ENCODE peak calls at places on chromosomes 3 and 15, in four cellular contexts. One of them, this sample, is unnamed.
A peak's percentile ranks its signal among the peaks of the same experiment; 100 is the strongest.

GRCh38 chr15:71103102-71103676 is 12.1 kb upstream of the THSD4 start:
- DNase-seq in NCI-H748 treated with DMSO at 0.1 percent for 48 hours: no peak
- DNase-seq in stimulated activated CD4-positive, alpha-beta T cell treated with anti-CD3 and anti-CD28 coated beads, Interleukin-1b, Interleukin-23, amount 100 ng/mL, for 24 hours: no peak
- DNase-seq in uterus: no peak
- DNase-seq in this sample: no peak

GRCh38 chr3:80232760-80233159 is 465.0 kb upstream of the ROBO1 start:
- DNase-seq in NCI-H748 treated with DMSO at 0.1 percent for 48 hours: no peak
- DNase-seq in stimulated activated CD4-positive, alpha-beta T cell treated with anti-CD3 and anti-CD28 coated beads, Interleukin-1b, Interleukin-23, amount 100 ng/mL, for 24 hours: no peak
- DNase-seq in uterus: no peak
- DNase-seq in this sample: no peak

GRCh38 chr3:81790117-81790516 is 28.7 kb upstream of the GBE1 start:
- DNase-seq in NCI-H748 treated with DMSO at 0.1 percent for 48 hours: no peak
- DNase-seq in stimulated activated CD4-positive, alpha-beta T cell treated with anti-CD3 and anti-CD28 coated beads, Interleukin-1b, Interleukin-23, amount 100 ng/mL, for 24 hours: no peak
- DNase-seq in uterus: no peak
- DNase-seq in this sample: no peak

GRCh38 chr3:14413381-14414071 is 11.1 kb downstream of the SLC6A6 start:
- DNase-seq in NCI-H748 treated with DMSO at 0.1 percent for 48 hours: no peak
- DNase-seq in stimulated activated CD4-positive, alpha-beta T cell treated with anti-CD3 and anti-CD28 coated beads, Interleukin-1b, Interleukin-23, amount 100 ng/mL, for 24 hours: no peak
- DNase-seq in uterus: no peak
- DNase-seq in this sample: no peak

GRCh38 chr3:50213383-50213782 is 8.3 kb downstream of the SLC38A3 start:
- DNase-seq in NCI-H748 treated with DMSO at 0.1 percent for 48 hours: no peak
- DNase-seq in stimulated activated CD4-positive, alpha-beta T cell treated with anti-CD3 and anti-CD28 coated beads, Interleukin-1b, Interleukin-23, amount 100 ng/mL, for 24 hours: no peak
- DNase-seq in uterus: no peak
- DNase-seq in this sample: no peak

GRCh38 chr3:192824313-192824712 is 93.3 kb downstream of the MB21D2 start:
- DNase-seq in NCI-H748 treated with DMSO at 0.1 percent for 48 hours: no peak
- DNase-seq in stimulated activated CD4-positive, alpha-beta T cell treated with anti-CD3 and anti-CD28 coated beads, Interleukin-1b, Interleukin-23, amount 100 ng/mL, for 24 hours: no peak
- DNase-seq in uterus: no peak
- DNase-seq in this sample: no peak

GRCh38 chr15:56532766-56533455 is 68.0 kb upstream of the MNS1 start:
- DNase-seq in NCI-H748 treated with DMSO at 0.1 percent for 48 hours: no peak
- DNase-seq in stimulated activated CD4-positive, alpha-beta T cell treated with anti-CD3 and anti-CD28 coated beads, Interleukin-1b, Interleukin-23, amount 100 ng/mL, for 24 hours: no peak
- DNase-seq in uterus: no peak
- DNase-seq in this sample: no peak

GRCh38 chr15:70817266-70817665 is 36.7 kb downstream of the LARP6 start:
- DNase-seq in NCI-H748 treated with DMSO at 0.1 percent for 48 hours: no peak
- DNase-seq in stimulated activated CD4-positive, alpha-beta T cell treated with anti-CD3 and anti-CD28 coated beads, Interleukin-1b, Interleukin-23, amount 100 ng/mL, for 24 hours: no peak
- DNase-seq in uterus: no peak
- DNase-seq in this sample: no peak

GRCh38 chr3:61250784-61251173 is 473 bp downstream of the FHIT start:
- DNase-seq in NCI-H748 treated with DMSO at 0.1 percent for 48 hours: no peak
- DNase-seq in stimulated activated CD4-positive, alpha-beta T cell treated with anti-CD3 and anti-CD28 coated beads, Interleukin-1b, Interleukin-23, amount 100 ng/mL, for 24 hours: no peak
- DNase-seq in uterus: peak; percentile 28
- DNase-seq in this sample: peak; percentile 1

GRCh38 chr3:88033806-88034205 is 25.0 kb downstream of the CGGBP1 start:
- DNase-seq in NCI-H748 treated with DMSO at 0.1 percent for 48 hours: no peak
- DNase-seq in stimulated activated CD4-positive, alpha-beta T cell treated with anti-CD3 and anti-CD28 coated beads, Interleukin-1b, Interleukin-23, amount 100 ng/mL, for 24 hours: no peak
- DNase-seq in uterus: no peak
- DNase-seq in this sample: no peak

GRCh38 chr15:60563539-60564404 is 84.8 kb upstream of the ICE2 start:
- DNase-seq in NCI-H748 treated with DMSO at 0.1 percent for 48 hours: no peak
- DNase-seq in stimulated activated CD4-positive, alpha-beta T cell treated with anti-CD3 and anti-CD28 coated beads, Interleukin-1b, Interleukin-23, amount 100 ng/mL, for 24 hours: no peak
- DNase-seq in uterus: no peak
- DNase-seq in this sample: no peak

GRCh38 chr3:51675201-51675611 is 4.2 kb downstream of the TEX264 start:
- DNase-seq in NCI-H748 treated with DMSO at 0.1 percent for 48 hours: no peak
- DNase-seq in stimulated activated CD4-positive, alpha-beta T cell treated with anti-CD3 and anti-CD28 coated beads, Interleukin-1b, Interleukin-23, amount 100 ng/mL, for 24 hours: no peak
- DNase-seq in uterus: no peak
- DNase-seq in this sample: peak; percentile 27

GRCh38 chr15:27219636-27220035 is 248.7 kb downstream of the GABRG3 start:
- DNase-seq in NCI-H748 treated with DMSO at 0.1 percent for 48 hours: no peak
- DNase-seq in stimulated activated CD4-positive, alpha-beta T cell treated with anti-CD3 and anti-CD28 coated beads, Interleukin-1b, Interleukin-23, amount 100 ng/mL, for 24 hours: no peak
- DNase-seq in uterus: no peak
- DNase-seq in this sample: no peak

GRCh38 chr15:87099916-87100315 is 1020.2 kb downstream of the AGBL1 start:
- DNase-seq in NCI-H748 treated with DMSO at 0.1 percent for 48 hours: no peak
- DNase-seq in stimulated activated CD4-positive, alpha-beta T cell treated with anti-CD3 and anti-CD28 coated beads, Interleukin-1b, Interleukin-23, amount 100 ng/mL, for 24 hours: no peak
- DNase-seq in uterus: no peak
- DNase-seq in this sample: no peak

GRCh38 chr15:77185242-77185785 is 114.4 kb upstream of the TSPAN3 start:
- DNase-seq in NCI-H748 treated with DMSO at 0.1 percent for 48 hours: no peak
- DNase-seq in stimulated activated CD4-positive, alpha-beta T cell treated with anti-CD3 and anti-CD28 coated beads, Interleukin-1b, Interleukin-23, amount 100 ng/mL, for 24 hours: no peak
- DNase-seq in uterus: no peak
- DNase-seq in this sample: no peak

GRCh38 chr3:55000946-55001345 is 73.1 kb upstream of the LRTM1 start:
- DNase-seq in NCI-H748 treated with DMSO at 0.1 percent for 48 hours: no peak
- DNase-seq in stimulated activated CD4-positive, alpha-beta T cell treated with anti-CD3 and anti-CD28 coated beads, Interleukin-1b, Interleukin-23, amount 100 ng/mL, for 24 hours: no peak
- DNase-seq in uterus: no peak
- DNase-seq in this sample: no peak

GRCh38 chr3:10609134-10609533 is 103.7 kb upstream of the ATP2B2 start:
- DNase-seq in NCI-H748 treated with DMSO at 0.1 percent for 48 hours: no peak
- DNase-seq in stimulated activated CD4-positive, alpha-beta T cell treated with anti-CD3 and anti-CD28 coated beads, Interleukin-1b, Interleukin-23, amount 100 ng/mL, for 24 hours: no peak
- DNase-seq in uterus: no peak
- DNase-seq in this sample: no peak

GRCh38 chr15:99102332-99103235 is 2.3 kb upstream of the SYNM start:
- DNase-seq in NCI-H748 treated with DMSO at 0.1 percent for 48 hours: no peak
- DNase-seq in stimulated activated CD4-positive, alpha-beta T cell treated with anti-CD3 and anti-CD28 coated beads, Interleukin-1b, Interleukin-23, amount 100 ng/mL, for 24 hours: no peak
- DNase-seq in uterus: peak; percentile 11
- DNase-seq in this sample: no peak

GRCh38 chr15:35565901-35566300 is 19.9 kb upstream of the DPH6 start:
- DNase-seq in NCI-H748 treated with DMSO at 0.1 percent for 48 hours: no peak
- DNase-seq in stimulated activated CD4-positive, alpha-beta T cell treated with anti-CD3 and anti-CD28 coated beads, Interleukin-1b, Interleukin-23, amount 100 ng/mL, for 24 hours: no peak
- DNase-seq in uterus: no peak
- DNase-seq in this sample: no peak